ENCODE peak calls at places on chromosomes 2 and 18, in four cellular contexts. S, H, G and R are unnamed samples.

GRCh38 chr2:10374362-10374943 is 71.7 kb downstream of the HPCAL1 start:
- DNase-seq in S (no peak), H (no peak), G (no peak), R (no peak)

GRCh38 chr2:19846030-19846429 is 55.8 kb downstream of the TTC32 start:
- DNase-seq in S (no peak), H (no peak), G (no peak), R (no peak)

GRCh38 chr18:3901042-3901441 is 451.1 kb downstream of the TGIF1 start:
- DNase-seq in S (no peak), H (no peak), G (no peak), R (no peak)

GRCh38 chr2:126399001-126399400 is 257.0 kb upstream of the GYPC start:
- DNase-seq in S (peak), H (no peak), G (no peak), R (no peak)

GRCh38 chr2:74554821-74555531 is 456 bp downstream of the DOK1 start:
- DNase-seq in S (peak), H (peak), G (peak), R (peak)

GRCh38 chr2:46364797-46365457 is 67.7 kb downstream of the EPAS1 start:
- DNase-seq in S (no peak), H (no peak), G (no peak), R (no peak)

GRCh38 chr2:225400060-225400511 is 576 bp downstream of the NYAP2 start:
- DNase-seq in S (no peak), H (no peak), G (no peak), R (no peak)

GRCh38 chr2:239245872-239246701 is 154.7 kb downstream of the HDAC4 start:
- DNase-seq in S (no peak), H (no peak), G (no peak), R (no peak)

GRCh38 chr2:14551069-14551468 is 81.4 kb upstream of the LRATD1 start:
- DNase-seq in S (no peak), H (no peak), G (no peak), R (no peak)

GRCh38 chr18:3593381-3593903 is 143.5 kb downstream of the TGIF1 start:
- DNase-seq in S (no peak), H (no peak), G (no peak), R (peak)

GRCh38 chr2:235944591-235944990 is 223.6 kb downstream of the GBX2 start:
- DNase-seq in S (no peak), H (no peak), G (no peak), R (no peak)

GRCh38 chr2:46549159-46549902 is 70.0 kb downstream of the TMEM247 start:
- DNase-seq in S (no peak), H (no peak), G (no peak), R (no peak)

GRCh38 chr2:134232868-134233732 is 20.8 kb upstream of the MGAT5 start:
- DNase-seq in S (no peak), H (no peak), G (no peak), R (no peak)

GRCh38 chr2:54067851-54068375 is 47.5 kb upstream of the ACYP2 start:
- DNase-seq in S (no peak), H (no peak), G (no peak), R (no peak)

GRCh38 chr2:227719637-227720036 is 1.8 kb upstream of the SLC19A3 start:
- DNase-seq in S (no peak), H (no peak), G (no peak), R (no peak)

GRCh38 chr2:238864207-238865014 is 16.5 kb downstream of the TWIST2 start:
- DNase-seq in S (peak), H (peak), G (peak), R (peak)

GRCh38 chr2:98761267-98761781 is 30.4 kb upstream of the MGAT4A start:
- DNase-seq in S (peak), H (no peak), G (no peak), R (no peak)